ENCODE peak calls at places on chromosomes 4 and X, in six cellular contexts. A is stimulated activated naive B cell treated with anti-CD40 and anti-IgM and Interleukin-4, amounts not matched to agents 10 μg/mL and 1 μg/mL and 100 μg/mL, for 72 hours; C is sigmoid colon; N is effector memory CD4-positive, alpha-beta T cell; T is stimulated activated CD8-positive, alpha-beta memory T cell treated with anti-CD3 and anti-CD28 coated beads, Interleukin-15, amount 100 ng/mL, for 4 hours; O is iris pigment epithelial cell. P is an unnamed sample.

GRCh38 chr4:86831262-86832090 is 17.7 kb downstream of the SLC10A6 start:
- DNase-seq in A (no peak), C (no peak), N (no peak), T (no peak), O (peak), P (no peak)

GRCh38 chr4:48139688-48140087 is 5.6 kb upstream of the TXK start:
- DNase-seq in A (no peak), C (no peak), N (no peak), T (no peak), O (peak), P (no peak)

GRCh38 chr4:165208322-165208652 is 926 bp downstream of the KLHL2 start:
- DNase-seq in A (no peak), C (no peak), N (no peak), T (no peak), O (no peak), P (no peak)

GRCh38 chrX:20300822-20301221 is 34.1 kb upstream of the RPS6KA3 start:
- DNase-seq in A (no peak), C (no peak), N (no peak), T (no peak), O (no peak), P (no peak)

GRCh38 chr4:72767903-72768817 is 199.1 kb upstream of the ADAMTS3 start:
- DNase-seq in A (no peak), C (no peak), N (no peak), T (no peak), O (peak), P (no peak)

GRCh38 chr4:137905930-137906329 is 336.2 kb downstream of the SLC7A11 start:
- DNase-seq in A (no peak), C (no peak), N (no peak), T (no peak), O (peak), P (no peak)

GRCh38 chr4:148443550-148444295 is 1.5 kb upstream of the NR3C2 start:
- DNase-seq in A (peak), C (peak), N (peak), T (peak), O (peak), P (peak)

GRCh38 chr4:164623099-164623498 is 130.8 kb upstream of the SMIM31 start:
- DNase-seq in A (no peak), C (no peak), N (no peak), T (no peak), O (no peak), P (no peak)

GRCh38 chr4:77172336-77172735 is 15.3 kb downstream of the CCNG2 start:
- DNase-seq in A (no peak), C (no peak), N (no peak), T (no peak), O (peak), P (no peak)

GRCh38 chr4:184802203-184803015 is 23.4 kb downstream of the ACSL1 start:
- DNase-seq in A (no peak), C (no peak), N (no peak), T (no peak), O (peak), P (no peak)

GRCh38 chrX:47166126-47166525 is 21.1 kb downstream of the RBM10 start:
- DNase-seq in A (no peak), C (no peak), N (no peak), T (no peak), O (peak), P (no peak)

GRCh38 chr4:15010038-15010585 is 7.8 kb downstream of the CPEB2 start:
- DNase-seq in A (no peak), C (no peak), N (no peak), T (no peak), O (no peak), P (no peak)

GRCh38 chr4:117898496-117898895 is 135.8 kb upstream of the NDST3 start:
- DNase-seq in A (no peak), C (no peak), N (no peak), T (no peak), O (no peak), P (no peak)

GRCh38 chr4:102640669-102641068 is 120.1 kb downstream of the MANBA start:
- DNase-seq in A (no peak), C (no peak), N (no peak), T (no peak), O (peak), P (no peak)

GRCh38 chr4:105102026-105102425 is 44.6 kb upstream of the TET2 start:
- DNase-seq in A (no peak), C (no peak), N (no peak), T (no peak), O (no peak), P (no peak)

GRCh38 chr4:147487616-147488015 is 6.7 kb downstream of the EDNRA start:
- DNase-seq in A (no peak), C (no peak), N (no peak), T (no peak), O (no peak), P (no peak)

GRCh38 chr4:5843573-5844239 is 49.2 kb downstream of the CRMP1 start:
- DNase-seq in A (no peak), C (no peak), N (no peak), T (no peak), O (no peak), P (no peak)

GRCh38 chrX:35292522-35292921 is 349.9 kb downstream of the FAM47B start:
- DNase-seq in A (no peak), C (no peak), N (no peak), T (no peak), O (no peak), P (no peak)

GRCh38 chr4:175330652-175331051 is 412.5 kb downstream of the ADAM29 start:
- DNase-seq in A (no peak), C (no peak), N (no peak), T (no peak), O (peak), P (no peak)

GRCh38 chr4:69999420-69999819 is 3.7 kb downstream of the STATH start:
- DNase-seq in A (no peak), C (no peak), N (no peak), T (no peak), O (peak), P (no peak)

GRCh38 chr4:113050361-113050760 is 908 bp downstream of the ANK2 start:
- DNase-seq in A (no peak), C (no peak), N (no peak), T (no peak), O (no peak), P (no peak)

GRCh38 chrX:70970482-70970999 is 39.6 kb upstream of the SLC7A3 start:
- DNase-seq in A (no peak), C (no peak), N (no peak), T (no peak), O (peak), P (no peak)

GRCh38 chrX:63746278-63746677 is 38.7 kb downstream of the ARHGEF9 start:
- DNase-seq in A (no peak), C (no peak), N (no peak), T (no peak), O (peak), P (no peak)

GRCh38 chr4:55879224-55879623 is 25.8 kb downstream of the EXOC1 start:
- DNase-seq in A (no peak), C (no peak), N (no peak), T (no peak), O (no peak), P (no peak)

GRCh38 chrX:136209016-136209738 is 42.0 kb downstream of the MAP7D3 start:
- DNase-seq in A (no peak), C (peak), N (peak), T (no peak), O (peak), P (peak)

P was measured in hypothalamus.